ENCODE peak calls at places on chromosomes 6 and 20, in nine cellular contexts. C is spleen, Y is BJ, N is cardiac fibroblast, U is heart left ventricle, F is foreskin fibroblast, A is lung, K is foreskin keratinocyte, Z is OCI-LY7. W is an unnamed sample.

GRCh38 chr6:1604347-1604990 is 5.2 kb upstream of the FOXC1 start:
- DNase-seq in U (peak; percentile 81), Z (peak; percentile 57), N (peak; percentile 52), C (peak; percentile 94), A (peak; percentile 57), Y (no peak), K (no peak), F (no peak), W (peak; percentile 73)

GRCh38 chr6:27871919-27872633 is 40.1 kb downstream of the OR2B2 start:
- DNase-seq in K (peak; percentile 88), N (peak; percentile 98), U (peak; percentile 68), A (peak; percentile 86), Z (peak; percentile 95), Y (peak; percentile 90), C (peak; percentile 94), F (peak; percentile 95), W (peak; percentile 76)

GRCh38 chr6:125888989-125889656 is 67.4 kb upstream of the HINT3 start:
- DNase-seq in Z (peak; percentile 8), C (no peak), A (peak; percentile 36), K (no peak), Y (no peak), U (no peak), N (peak; percentile 62), F (no peak), W (no peak)

GRCh38 chr20:49123982-49124381 is 64.2 kb downstream of the STAU1 start:
- DNase-seq in K (no peak), C (no peak), U (no peak), A (no peak), Z (no peak), F (no peak), N (no peak), Y (no peak), W (no peak)

GRCh38 chr20:31972481-31973386 is 4.8 kb downstream of the XKR7 start:
- DNase-seq in A (no peak), C (no peak), F (no peak), Y (peak; percentile 37), N (no peak), U (no peak), Z (no peak), K (no peak), W (no peak)

GRCh38 chr20:3795511-3796468 is at the start of gene CDC25B:
- DNase-seq in N (peak; percentile 97), F (peak; percentile 89), U (peak; percentile 96), Z (peak; percentile 94), C (peak; percentile 97), A (peak; percentile 94), K (peak; percentile 73), Y (peak; percentile 51), W (peak; percentile 84)

GRCh38 chr6:5190467-5190866 is 70.3 kb downstream of the LYRM4 start:
- DNase-seq in K (peak; percentile 77), Y (peak; percentile 84), Z (no peak), N (peak; percentile 95), U (no peak), F (peak; percentile 86), C (no peak), A (no peak), W (no peak)

GRCh38 chr20:48739395-48740268 is 88.2 kb downstream of the PREX1 start:
- DNase-seq in Z (no peak), U (no peak), K (no peak), A (no peak), F (peak; percentile 51), Y (no peak), C (no peak), N (no peak), W (no peak)

GRCh38 chr20:3980260-3981131 is 34.9 kb downstream of the RNF24 start:
- DNase-seq in Y (peak; percentile 25), C (no peak), N (peak; percentile 61), K (no peak), F (peak; percentile 16), A (no peak), Z (peak; percentile 19), U (peak; percentile 26), W (no peak)

GRCh38 chr6:41066867-41067304 is 5.3 kb downstream of the OARD1 start:
- DNase-seq in N (peak; percentile 90), U (peak; percentile 73), A (peak; percentile 64), Z (peak; percentile 74), K (no peak), Y (no peak), C (no peak), F (peak; percentile 69), W (peak; percentile 59)

GRCh38 chr20:36732456-36732855 is 13.4 kb downstream of the NDRG3 start:
- DNase-seq in U (no peak), F (no peak), A (no peak), C (no peak), Z (no peak), K (no peak), Y (no peak), N (no peak), W (no peak)

GRCh38 chr6:20404641-20405032 is 3.0 kb downstream of the E2F3 start:
- DNase-seq in F (peak; percentile 49), U (no peak), Z (peak; percentile 86), N (peak; percentile 78), A (no peak), C (peak; percentile 78), Y (no peak), K (peak; percentile 56), W (peak; percentile 46)

GRCh38 chr6:154156135-154156948 is 117.3 kb downstream of the OPRM1 start:
- DNase-seq in N (peak; percentile 49), C (peak; percentile 83), K (no peak), Z (peak; percentile 28), A (peak; percentile 59), Y (no peak), U (peak; percentile 34), F (peak; percentile 24), W (peak; percentile 34)

GRCh38 chr6:41639556-41640371 is 1.5 kb downstream of the MDFI start:
- DNase-seq in Z (no peak), C (peak; percentile 35), Y (no peak), A (no peak), F (no peak), U (no peak), N (peak; percentile 26), K (no peak), W (no peak)

GRCh38 chr20:57779401-57780003 is 69.7 kb upstream of the PMEPA1 start:
- DNase-seq in F (no peak), C (peak; percentile 18), U (no peak), K (peak; percentile 17), N (no peak), Y (no peak), A (no peak), Z (no peak), W (no peak)

GRCh38 chr20:47438464-47439381 is 63.0 kb upstream of the NCOA3 start:
- DNase-seq in N (no peak), K (peak; percentile 55), Y (no peak), C (peak; percentile 42), Z (peak; percentile 85), A (peak; percentile 52), U (no peak), F (no peak), W (no peak)

GRCh38 chr6:42028234-42029061 is 21.9 kb upstream of the TAF8 start:
- DNase-seq in Y (no peak), K (no peak), A (peak; percentile 41), C (peak; percentile 84), U (peak; percentile 58), F (no peak), Z (no peak), N (peak; percentile 90), W (no peak)

GRCh38 chr20:48983423-48984400 is 62.2 kb downstream of the ARFGEF2 start:
- DNase-seq in F (peak; percentile 88), N (peak; percentile 79), A (no peak), C (no peak), K (peak; percentile 83), U (peak; percentile 27), Z (no peak), Y (peak; percentile 28), W (no peak)

GRCh38 chr20:34797012-34797720 is 28.3 kb downstream of the NCOA6 start:
- DNase-seq in Z (no peak), C (no peak), Y (no peak), F (no peak), N (no peak), U (no peak), K (no peak), A (no peak), W (no peak)

GRCh38 chr20:13995841-13996240 is 525 bp downstream of the MACROD2 start:
- DNase-seq in F (no peak), U (peak; percentile 40), C (no peak), Z (no peak), N (no peak), K (no peak), A (peak; percentile 34), Y (no peak), W (no peak)

GRCh38 chr6:29702519-29703103 is 20.6 kb upstream of the HLA-F start:
- DNase-seq in N (peak; percentile 47), K (no peak), A (no peak), U (peak; percentile 78), Z (peak; percentile 43), Y (no peak), F (no peak), C (peak; percentile 94), W (peak; percentile 73)
- TF ChIP-seq CTCF in N (peak; percentile 77), K (peak; percentile 66), A (peak; percentile 18), U (peak; percentile 77), Z (peak; percentile 77), Y (peak; percentile 44), F (peak; percentile 69), C (peak; percentile 88), W (peak; percentile 81)

GRCh38 chr6:157139054-157139708 is 184.1 kb downstream of the TMEM242 start:
- DNase-seq in C (no peak), Z (peak; percentile 6), Y (no peak), A (no peak), U (no peak), F (no peak), K (no peak), N (no peak), W (no peak)
- TF ChIP-seq CTCF in C (no peak), Z (peak; percentile 58), Y (peak; percentile 9), A (no peak), U (no peak), F (no peak), K (peak; percentile 24), N (peak; percentile 9), W (no peak)

GRCh38 chr6:113970808-113971676 is at the start of gene HDAC2:
- DNase-seq in N (peak; percentile 88), A (peak; percentile 89), K (peak; percentile 53), F (peak; percentile 77), U (peak; percentile 91), Z (peak; percentile 95), C (peak; percentile 97), Y (no peak), W (peak; percentile 80)
- TF ChIP-seq CTCF in N (no peak), A (no peak), K (peak; percentile 40), F (no peak), U (no peak), Z (peak; percentile 44), C (peak; percentile 9), Y (no peak), W (no peak)

GRCh38 chr6:166101819-166102419 is 65.7 kb downstream of the TBXT start:
- DNase-seq in N (no peak), K (no peak), U (no peak), F (no peak), A (no peak), Z (no peak), Y (no peak), C (no peak), W (no peak)

DNA sequence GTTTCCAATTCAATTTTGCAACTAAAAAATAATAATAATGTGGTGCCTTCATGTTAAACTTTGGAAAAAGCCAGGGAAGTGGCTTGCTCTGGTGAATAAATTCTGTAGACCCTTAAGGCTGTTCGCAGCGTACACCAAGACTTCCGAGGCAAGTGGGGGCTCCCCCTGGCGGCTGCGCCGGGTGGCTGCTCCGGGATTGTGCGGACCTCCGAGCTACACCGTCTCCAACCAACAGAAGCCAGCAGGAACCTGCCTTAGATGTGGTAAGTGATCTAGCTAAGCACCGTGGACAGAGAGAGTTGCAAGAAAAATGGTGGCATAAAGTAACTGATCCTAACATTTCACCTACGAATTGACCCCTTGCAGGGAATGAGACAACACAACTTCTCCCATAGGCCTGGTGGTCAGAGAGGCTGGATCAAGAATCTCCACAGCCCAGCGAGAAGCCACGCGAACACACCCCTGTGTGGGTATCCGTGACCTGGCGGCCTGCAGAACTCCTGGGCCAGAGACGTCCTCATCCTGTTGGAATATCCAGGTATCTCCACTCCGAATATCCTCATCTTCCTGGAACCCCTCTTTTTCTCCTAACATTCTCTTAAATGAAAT is 69.6 kb downstream of the TBXT start:
- DNase-seq in K (no peak), N (peak; percentile 87), Y (no peak), F (no peak), U (peak; percentile 51), A (peak; percentile 55), Z (no peak), C (peak; percentile 82), W (peak; percentile 44)
- TF ChIP-seq CTCF in K (peak; percentile 60), N (peak; percentile 99), Y (peak; percentile 94), F (peak; percentile 74), U (peak; percentile 78), A (peak; percentile 10), Z (peak; percentile 62), C (peak; percentile 76), W (peak; percentile 66)